ENCODE peak calls at places on chromosomes 1 and 21, in nine cellular contexts. P is esophagus squamous epithelium, O is tibial nerve, Y is neural progenitor cell, C is body of pancreas, K is ascending aorta, X is A549, U is mammary epithelial cell, H is heart right ventricle. B is an unnamed sample. For H3K4me1, the result is how much of the 10 kb centered on the place peaks cover.

GRCh38 chr1:108009603-108010195 is 44.7 kb upstream of the VAV3 start:
- DNase-seq in P (no peak), O (no peak), Y (no peak), C (no peak), K (no peak), X (no peak), U (peak), H (no peak), B (no peak)

GRCh38 chr1:34827341-34827941 is 32.1 kb downstream of the SMIM12 start:
- DNase-seq in P (no peak), O (no peak), Y (no peak), C (no peak), K (no peak), X (no peak), U (no peak), H (no peak), B (no peak)

GRCh38 chr1:240766831-240767230 is 154.9 kb upstream of the GREM2 start:
- DNase-seq in P (no peak), O (no peak), Y (no peak), C (no peak), K (no peak), X (no peak), U (no peak), H (no peak), B (no peak)

GRCh38 chr21:43997766-43998742 is 14.1 kb upstream of the TRAPPC10 start:
- DNase-seq in P (no peak), O (no peak), Y (no peak), C (no peak), K (no peak), X (no peak), U (peak), H (no peak), B (no peak)

GRCh38 chr21:29056005-29056404 is 17.4 kb downstream of the CCT8 start:
- DNase-seq in P (no peak), O (no peak), Y (no peak), C (no peak), K (no peak), X (no peak), U (no peak), H (no peak), B (no peak)

GRCh38 chr21:44914176-44914874 is 6.4 kb downstream of the ITGB2 start:
- DNase-seq in P (no peak), O (no peak), Y (no peak), C (no peak), K (no peak), X (no peak), U (no peak), H (no peak), B (no peak)

GRCh38 chr1:102434421-102434820 is 437.7 kb upstream of the OLFM3 start:
- DNase-seq in P (no peak), O (no peak), Y (peak), C (no peak), K (no peak), X (no peak), U (peak), H (no peak), B (peak)

GRCh38 chr1:61241864-61242472 is 159.6 kb downstream of the NFIA start:
- DNase-seq in P (no peak), O (no peak), Y (no peak), C (no peak), K (no peak), X (no peak), U (no peak), H (no peak), B (no peak)

GRCh38 chr1:56061824-56062223 is 517.5 kb downstream of the PLPP3 start:
- DNase-seq in P (no peak), O (no peak), Y (no peak), C (no peak), K (no peak), X (no peak), U (peak), H (no peak), B (no peak)

GRCh38 chr1:2317230-2318065 is 73.9 kb downstream of the MORN1 start:
- DNase-seq in P (no peak), O (no peak), Y (no peak), C (no peak), K (no peak), X (no peak), U (no peak), H (no peak), B (no peak)

GRCh38 chr1:57067863-57068262 is 102.0 kb upstream of the C8B start:
- DNase-seq in P (no peak), O (no peak), Y (peak), C (no peak), K (no peak), X (no peak), U (no peak), H (peak), B (no peak)

GRCh38 chr1:57064379-57064778 is 98.6 kb upstream of the C8B start:
- DNase-seq in P (no peak), O (no peak), Y (no peak), C (no peak), K (no peak), X (no peak), U (no peak), H (no peak), B (no peak)

GRCh38 chr1:57063427-57063826 is 97.6 kb upstream of the C8B start:
- DNase-seq in P (no peak), O (no peak), Y (no peak), C (no peak), K (no peak), X (no peak), U (no peak), H (no peak), B (no peak)

GRCh38 chr1:57065442-57065841 is 99.6 kb upstream of the C8B start:
- DNase-seq in P (no peak), O (no peak), Y (no peak), C (no peak), K (no peak), X (no peak), U (no peak), H (no peak), B (no peak)

GRCh38 chr1:57066980-57067615 is 101.3 kb upstream of the C8B start:
- DNase-seq in P (no peak), O (no peak), Y (no peak), C (no peak), K (no peak), X (no peak), U (no peak), H (no peak), B (peak)
- H3K4me1 ChIP-seq in P (under half), O (under half), Y (under half), C (under half), K (under half), X (under half), U (under half), H (under half), B (under half)

GRCh38 chr1:156746716-156747631 is 4.5 kb downstream of the HDGF start:
- DNase-seq in P (no peak), O (peak), Y (peak), C (peak), K (peak), X (peak), U (peak), H (peak), B (peak)

GRCh38 chr1:156749429-156750118 is 1.9 kb downstream of the HDGF start:
- DNase-seq in P (no peak), O (no peak), Y (no peak), C (no peak), K (no peak), X (no peak), U (no peak), H (no peak), B (no peak)

GRCh38 chr1:156746381-156746715 is 5.1 kb downstream of the HDGF start:
- DNase-seq in P (no peak), O (no peak), Y (no peak), C (no peak), K (no peak), X (no peak), U (no peak), H (no peak), B (no peak)

GRCh38 chr1:156748670-156749428 is 2.6 kb downstream of the HDGF start:
- DNase-seq in P (no peak), O (peak), Y (no peak), C (peak), K (no peak), X (no peak), U (peak), H (peak), B (no peak)

GRCh38 chr1:156747737-156748669 is 3.5 kb downstream of the HDGF start:
- DNase-seq in P (no peak), O (no peak), Y (peak), C (no peak), K (no peak), X (no peak), U (peak), H (no peak), B (no peak)
- H3K4me3 ChIP-seq in P (peak), O (peak), Y (peak), C (no peak), K (peak), X (peak), U (peak), H (peak), B (peak)

GRCh38 chr1:65179148-65179547 is 31.1 kb downstream of the AK4 start:
- DNase-seq in P (no peak), O (no peak), Y (no peak), C (no peak), K (no peak), X (no peak), U (no peak), H (no peak), B (no peak)

GRCh38 chr1:65178235-65178634 is 30.2 kb downstream of the AK4 start:
- DNase-seq in P (no peak), O (no peak), Y (no peak), C (no peak), K (no peak), X (no peak), U (no peak), H (no peak), B (no peak)

GRCh38 chr1:65176071-65176470 is 28.1 kb downstream of the AK4 start:
- DNase-seq in P (no peak), O (no peak), Y (no peak), C (no peak), K (no peak), X (no peak), U (no peak), H (no peak), B (no peak)

GRCh38 chr1:65176571-65176970 is 28.6 kb downstream of the AK4 start:
- DNase-seq in P (no peak), O (no peak), Y (no peak), C (no peak), K (no peak), X (no peak), U (no peak), H (no peak), B (no peak)

GRCh38 chr1:65177457-65177856 is 29.5 kb downstream of the AK4 start:
- DNase-seq in P (no peak), O (no peak), Y (no peak), C (no peak), K (no peak), X (no peak), U (peak), H (no peak), B (no peak)
- TF ChIP-seq CTCF in P (no peak), O (no peak), Y (no peak), C (no peak), K (no peak), X (no peak), U (no peak), H (no peak), B (no peak)

DNA sequence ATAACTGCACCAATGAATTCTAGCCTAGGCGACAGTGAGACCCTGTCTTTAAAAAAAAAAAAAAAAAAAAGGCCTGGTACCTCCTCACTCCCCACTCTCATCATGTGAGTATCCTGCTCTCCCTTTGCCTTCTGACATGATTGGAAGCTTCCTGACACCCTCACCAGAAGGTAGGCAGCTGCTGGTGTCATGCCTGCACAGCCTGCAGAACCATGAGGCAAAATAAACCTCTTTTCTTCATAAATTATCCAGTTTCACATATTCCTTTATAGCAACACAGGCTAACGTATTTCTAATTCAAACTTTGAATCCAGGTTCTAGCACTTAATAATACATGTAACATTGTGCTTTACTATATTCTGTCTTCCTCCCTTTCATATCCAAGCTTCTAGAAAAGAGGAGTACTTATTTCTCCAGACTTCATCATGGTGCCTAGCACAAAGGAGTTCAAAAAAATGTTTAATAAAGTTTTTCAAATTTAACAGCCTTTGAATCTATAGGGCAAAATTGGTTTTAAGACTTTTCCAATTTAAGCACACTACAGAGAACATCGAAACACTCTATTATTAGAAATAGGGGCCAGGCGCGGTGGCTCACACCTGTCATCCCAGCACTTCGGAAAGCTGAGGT is 5.6 kb downstream of the AHCTF1 start:
- DNase-seq in P (no peak), O (no peak), Y (no peak), C (no peak), K (no peak), X (no peak), U (no peak), H (no peak), B (no peak)
- H3K4me1 ChIP-seq in P (under half), O (under half), Y (under half), C (under half), K (under half), X (under half), U (under half), H (half or more), B (under half)

B was measured in Caco-2.